ENCODE peak calls at places on chromosomes 2 and 18, in ten cellular contexts. V is uterus, S is psoas muscle, L is heart left ventricle, Q is cardiac muscle cell, N is IMR-90, W is foreskin keratinocyte, U is NT2/D1, C is MM.1S, D is astrocyte. F is an unnamed sample. For H3K4me1, the result is how much of the 10 kb centered on the place peaks cover.

GRCh38 chr2:55957142-55957541 is 33.6 kb upstream of the EFEMP1 start:
- DNase-seq in C (no peak), Q (peak), L (no peak), N (no peak), V (no peak), D (peak), U (no peak), S (no peak), W (no peak), F (no peak)

GRCh38 chr2:1491751-1492150 is 78.5 kb downstream of the TPO start:
- DNase-seq in V (no peak), S (no peak), L (no peak), W (no peak), Q (no peak), U (no peak), C (no peak), N (no peak), D (no peak), F (no peak)

GRCh38 chr18:3579701-3580100 is 129.7 kb downstream of the TGIF1 start:
- DNase-seq in S (no peak), V (no peak), C (no peak), U (no peak), D (peak), W (peak), L (no peak), Q (peak), N (peak), F (no peak)

GRCh38 chr2:70042246-70042645 is 45.0 kb upstream of the PCBP1 start:
- DNase-seq in V (no peak), C (no peak), W (no peak), U (no peak), Q (no peak), S (no peak), D (no peak), N (no peak), L (no peak), F (no peak)

GRCh38 chr2:136246086-136246669 is 128.2 kb upstream of the CXCR4 start:
- DNase-seq in U (no peak), L (peak), Q (peak), C (no peak), N (peak), D (peak), S (peak), W (no peak), V (no peak), F (peak)

GRCh38 chr2:144529841-144530240 is 9.9 kb upstream of the ZEB2 start:
- DNase-seq in C (no peak), N (no peak), D (no peak), U (no peak), S (no peak), W (no peak), V (no peak), L (no peak), Q (peak), F (no peak)

GRCh38 chr2:55159752-55160151 is 72.3 kb downstream of the CLHC1 start:
- DNase-seq in C (no peak), V (no peak), W (no peak), D (no peak), L (no peak), U (no peak), Q (no peak), N (no peak), S (no peak), F (no peak)

GRCh38 chr2:174027956-174028355 is 62.8 kb upstream of the SP3 start:
- DNase-seq in V (no peak), W (no peak), U (no peak), Q (peak), S (no peak), L (peak), D (no peak), C (no peak), N (no peak), F (no peak)

GRCh38 chr18:2425426-2426317 is 145.6 kb downstream of the METTL4 start:
- DNase-seq in N (peak), D (no peak), C (no peak), V (no peak), Q (peak), S (no peak), W (no peak), L (no peak), U (no peak), F (no peak)

GRCh38 chr2:55966431-55967118 is 43.0 kb upstream of the EFEMP1 start:
- DNase-seq in C (no peak), W (no peak), D (peak), V (peak), U (no peak), N (peak), Q (peak), S (peak), L (peak), F (no peak)

GRCh38 chr18:78582898-78583738 is 396.5 kb upstream of the SALL3 start:
- DNase-seq in Q (no peak), U (no peak), V (no peak), D (no peak), L (no peak), N (no peak), S (no peak), C (no peak), W (no peak), F (no peak)

GRCh38 chr18:7417742-7418141 is 149.4 kb upstream of the PTPRM start:
- DNase-seq in S (no peak), L (no peak), Q (peak), U (no peak), V (no peak), D (peak), N (no peak), W (peak), C (no peak), F (no peak)

GRCh38 chr2:126886201-126886905 is 12.3 kb upstream of the TEX51 start:
- DNase-seq in C (peak), N (peak), D (no peak), L (peak), S (peak), Q (peak), W (no peak), V (peak), U (peak), F (peak)

GRCh38 chr18:13235326-13235937 is 16.9 kb downstream of the LDLRAD4 start:
- DNase-seq in C (no peak), N (no peak), S (no peak), D (no peak), L (no peak), W (peak), U (no peak), V (no peak), Q (no peak), F (peak)

GRCh38 chr2:238226698-238227586 is 12.9 kb downstream of the HES6 start:
- DNase-seq in D (no peak), S (no peak), C (no peak), Q (no peak), N (no peak), V (no peak), L (no peak), U (no peak), W (no peak), F (no peak)
- H3K4me1 ChIP-seq in D (under half), S (under half), C (under half), Q (under half), N (under half), V (under half), L (under half), U (under half), W (under half), F (under half)

DNA sequence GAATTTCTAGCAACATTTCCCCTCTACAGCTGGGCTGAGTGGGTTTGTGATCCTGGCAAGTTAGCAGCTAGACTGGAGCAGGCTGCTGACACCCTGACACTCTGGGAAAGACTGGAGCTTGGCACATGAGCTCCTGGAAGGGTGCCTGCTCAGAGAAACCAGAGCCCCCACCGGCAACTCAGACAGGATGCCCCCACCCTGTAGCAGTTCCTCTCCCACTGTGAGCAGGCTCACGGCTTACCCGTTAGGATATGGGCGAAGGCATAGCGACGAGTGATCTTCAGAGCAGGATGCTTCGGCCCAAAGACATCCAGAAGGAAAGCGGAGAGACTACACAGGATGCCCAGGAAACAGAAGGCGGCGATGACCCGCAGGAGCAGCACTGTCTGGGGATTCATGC is 11.2 kb downstream of the TMEM127 start:
- DNase-seq in L (peak), C (no peak), V (peak), D (no peak), W (no peak), Q (no peak), S (no peak), U (no peak), N (no peak), F (no peak)
- H3K4me1 ChIP-seq in L (half or more), C (under half), V (under half), D (under half), W (under half), Q (under half), S (half or more), U (under half), N (under half), F (half or more)

GRCh38 chr2:236405357-236405756 is 141.2 kb upstream of the ASB18 start:
- DNase-seq in N (no peak), U (no peak), V (no peak), W (no peak), S (no peak), C (no peak), L (no peak), D (no peak), Q (no peak), F (no peak)
- H3K4me1 ChIP-seq in N (under half), U (under half), V (under half), W (under half), S (under half), C (under half), L (under half), D (under half), Q (under half), F (under half)

GRCh38 chr18:77066101-77066500 is 66.5 kb downstream of the MBP start:
- DNase-seq in W (no peak), U (no peak), Q (no peak), L (no peak), S (no peak), D (no peak), C (no peak), N (no peak), V (no peak), F (no peak)
- H3K4me1 ChIP-seq in W (under half), U (under half), Q (under half), L (under half), S (under half), D (half or more), C (under half), N (under half), V (under half), F (half or more)

GRCh38 chr2:199792381-199792780 is 58.6 kb downstream of the FTCDNL1 start:
- DNase-seq in C (no peak), L (no peak), D (no peak), Q (no peak), N (no peak), V (no peak), W (no peak), S (no peak), U (no peak), F (no peak)

GRCh38 chr2:199798881-199799580 is 52.0 kb downstream of the FTCDNL1 start:
- DNase-seq in V (no peak), Q (peak), N (no peak), S (peak), L (no peak), C (no peak), U (no peak), D (no peak), W (no peak), F (no peak)

GRCh38 chr2:199798004-199798403 is 53.0 kb downstream of the FTCDNL1 start:
- DNase-seq in U (no peak), D (no peak), N (no peak), S (no peak), Q (no peak), W (no peak), L (no peak), V (no peak), C (no peak), F (no peak)

DNA sequence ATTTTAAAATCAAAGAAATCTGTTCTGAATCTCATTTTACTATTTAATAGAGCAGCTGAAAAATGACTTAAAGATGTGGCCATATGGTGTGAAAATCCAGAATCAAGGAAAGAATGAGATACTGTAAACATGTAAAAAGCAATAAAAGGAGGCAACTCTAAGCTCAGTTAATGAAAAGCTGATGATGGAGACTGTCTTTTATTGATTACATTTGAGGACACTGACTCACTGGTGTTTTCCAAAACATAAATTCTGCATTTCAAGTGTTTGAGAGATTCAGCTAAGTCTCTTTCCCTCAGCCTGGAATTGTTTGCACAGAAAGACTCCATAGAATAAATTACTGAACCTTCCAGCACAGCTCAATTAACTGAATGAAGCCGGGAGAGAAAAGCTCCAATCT is 53.6 kb downstream of the FTCDNL1 start:
- DNase-seq in N (no peak), S (no peak), C (no peak), U (no peak), D (no peak), W (no peak), Q (no peak), L (no peak), V (no peak), F (no peak)
- H3K4me1 ChIP-seq in N (under half), S (under half), C (under half), U (under half), D (under half), W (under half), Q (under half), L (under half), V (under half), F (under half)

GRCh38 chr18:59751186-59751585 is 54.0 kb upstream of the CCBE1 start:
- DNase-seq in N (no peak), S (no peak), L (no peak), D (no peak), V (no peak), Q (no peak), U (no peak), W (no peak), C (no peak), F (no peak)

GRCh38 chr18:59744271-59744721 is 47.1 kb upstream of the CCBE1 start:
- DNase-seq in N (peak), Q (peak), L (no peak), S (no peak), W (peak), D (peak), C (no peak), U (no peak), V (no peak), F (no peak)

GRCh38 chr18:59743561-59743960 is 46.3 kb upstream of the CCBE1 start:
- DNase-seq in Q (peak), L (no peak), U (no peak), C (no peak), S (no peak), N (peak), W (no peak), D (peak), V (no peak), F (no peak)

GRCh38 chr18:59752666-59753065 is 55.4 kb upstream of the CCBE1 start:
- DNase-seq in U (no peak), C (no peak), V (no peak), D (no peak), W (no peak), Q (peak), S (no peak), L (no peak), N (no peak), F (no peak)

GRCh38 chr18:59748628-59749360 is 51.6 kb upstream of the CCBE1 start:
- DNase-seq in C (no peak), N (peak), W (peak), L (no peak), U (no peak), S (no peak), D (peak), V (no peak), Q (peak), F (no peak)
- H3K4me1 ChIP-seq in C (under half), N (under half), W (under half), L (under half), U (under half), S (under half), D (under half), V (under half), Q (under half), F (under half)

GRCh38 chr18:5463836-5464235 is 80.0 kb downstream of the EPB41L3 start:
- DNase-seq in C (no peak), S (no peak), L (no peak), Q (no peak), V (no peak), U (no peak), W (no peak), N (no peak), D (no peak), F (no peak)
- H3K4me1 ChIP-seq in C (under half), S (under half), L (under half), Q (under half), V (under half), U (under half), W (under half), N (under half), D (under half), F (under half)

DNA sequence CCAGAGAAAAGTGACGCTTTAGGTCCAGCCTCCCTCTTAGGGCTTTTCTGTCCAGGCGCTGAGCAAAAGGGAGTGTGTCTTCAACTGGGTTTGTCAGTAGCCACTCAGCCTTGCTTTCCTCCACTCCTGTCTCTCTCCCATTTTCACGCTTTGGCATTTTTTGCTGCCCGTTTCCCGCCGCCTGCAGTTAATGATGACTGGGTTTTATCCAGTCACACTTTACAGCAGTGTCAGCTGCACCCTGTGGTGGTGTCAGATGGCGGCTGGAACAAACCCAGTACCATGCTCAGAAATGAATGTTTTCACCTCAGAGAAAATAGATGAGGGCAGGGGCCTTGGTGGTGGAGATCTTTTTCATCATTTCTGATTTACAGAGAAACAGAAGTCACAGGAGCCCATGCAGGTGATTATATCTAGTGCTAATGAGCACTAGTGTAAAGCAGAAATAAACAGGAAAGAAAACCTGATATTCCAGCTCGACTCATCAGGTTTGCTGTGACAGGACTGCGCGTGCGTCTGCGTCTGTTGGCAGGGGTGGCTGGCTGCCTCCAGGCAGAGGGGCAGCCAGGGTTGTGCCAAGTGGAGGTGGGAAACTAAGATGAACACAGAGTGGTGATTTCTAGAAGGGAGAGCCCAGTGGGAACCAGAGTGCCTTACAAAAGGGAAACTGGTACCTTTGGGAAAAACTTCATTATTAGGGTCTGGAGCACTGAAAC is 139.9 kb downstream of the TANC1 start:
- DNase-seq in D (no peak), W (no peak), C (no peak), N (no peak), V (no peak), U (no peak), L (peak), Q (no peak), S (no peak), F (no peak)
- H3K4me1 ChIP-seq in D (under half), W (under half), C (under half), N (under half), V (under half), U (under half), L (under half), Q (under half), S (under half), F (under half)

GRCh38 chr2:101107246-101107645 is 43.9 kb downstream of the TBC1D8 start:
- DNase-seq in V (no peak), U (no peak), C (no peak), Q (peak), W (no peak), S (no peak), N (no peak), D (no peak), L (no peak), F (no peak)
- H3K4me1 ChIP-seq in V (under half), U (under half), C (under half), Q (under half), W (under half), S (half or more), N (under half), D (under half), L (under half), F (under half)

F was measured in lower lobe of right lung.